ENCODE peak calls at places on chromosomes 2 and 18, in five cellular contexts. J is Peyer's patch, S is breast epithelium, G is PC-9, Y is tibial artery. O is an unnamed sample.

GRCh38 chr2:204665244-204665643 is 120.0 kb downstream of the PARD3B start:
- DNase-seq in S (no peak), J (no peak), Y (no peak), G (peak), O (no peak)

GRCh38 chr2:111139637-111140317 is 19.1 kb downstream of the BCL2L11 start:
- DNase-seq in J (no peak), Y (no peak), S (peak), G (peak), O (no peak)

GRCh38 chr2:169818241-169818640 is 6.5 kb downstream of the METTL5 start:
- DNase-seq in G (no peak), J (no peak), S (no peak), Y (no peak), O (no peak)

GRCh38 chr18:72762505-72763122 is 105.2 kb downstream of the NETO1 start:
- DNase-seq in G (peak), Y (no peak), S (no peak), J (no peak), O (no peak)

GRCh38 chr2:31089645-31090044 is 48.6 kb downstream of the GALNT14 start:
- DNase-seq in G (no peak), J (no peak), S (no peak), Y (no peak), O (no peak)

GRCh38 chr2:52423111-52423510 is 1344.5 kb upstream of the CHAC2 start:
- DNase-seq in G (no peak), J (no peak), S (no peak), Y (no peak), O (no peak)

GRCh38 chr2:241850544-241851324 is 8.0 kb downstream of the PDCD1 start:
- DNase-seq in Y (no peak), G (peak), J (peak), S (no peak), O (no peak)

GRCh38 chr2:152336103-152336853 is 1.3 kb downstream of the FMNL2 start:
- DNase-seq in G (peak), Y (peak), S (peak), J (peak), O (no peak)

GRCh38 chr18:39841133-39842041 is 2113.6 kb upstream of the PIK3C3 start:
- DNase-seq in Y (peak), J (peak), S (peak), G (peak), O (no peak)
- TF ChIP-seq CTCF in Y (no peak), J (peak), S (no peak), G (no peak), O (no peak)

DNA sequence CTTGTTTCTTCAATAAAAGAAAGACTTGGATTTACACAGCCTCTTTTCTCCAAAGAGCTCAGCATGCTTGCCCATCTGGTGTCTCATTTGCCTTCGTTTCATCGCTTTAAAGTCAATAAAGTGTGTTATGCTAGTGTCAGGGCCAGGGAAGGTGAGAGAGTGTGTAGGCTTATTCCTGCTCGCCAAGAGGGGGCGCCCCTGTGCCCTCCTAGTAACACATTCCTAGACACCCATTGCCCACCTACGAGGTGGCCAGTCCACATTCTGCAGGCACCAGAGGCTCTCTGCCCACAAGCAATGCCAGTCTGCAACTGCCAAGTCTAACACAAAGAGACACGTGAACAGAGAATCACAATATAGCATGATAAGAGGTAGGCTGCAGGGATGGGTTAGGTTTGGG is 39.4 kb upstream of the DAPL1 start:
- DNase-seq in Y (no peak), G (no peak), S (no peak), J (no peak), O (no peak)
- TF ChIP-seq CTCF in Y (no peak), G (no peak), S (no peak), J (no peak), O (peak)

DNA sequence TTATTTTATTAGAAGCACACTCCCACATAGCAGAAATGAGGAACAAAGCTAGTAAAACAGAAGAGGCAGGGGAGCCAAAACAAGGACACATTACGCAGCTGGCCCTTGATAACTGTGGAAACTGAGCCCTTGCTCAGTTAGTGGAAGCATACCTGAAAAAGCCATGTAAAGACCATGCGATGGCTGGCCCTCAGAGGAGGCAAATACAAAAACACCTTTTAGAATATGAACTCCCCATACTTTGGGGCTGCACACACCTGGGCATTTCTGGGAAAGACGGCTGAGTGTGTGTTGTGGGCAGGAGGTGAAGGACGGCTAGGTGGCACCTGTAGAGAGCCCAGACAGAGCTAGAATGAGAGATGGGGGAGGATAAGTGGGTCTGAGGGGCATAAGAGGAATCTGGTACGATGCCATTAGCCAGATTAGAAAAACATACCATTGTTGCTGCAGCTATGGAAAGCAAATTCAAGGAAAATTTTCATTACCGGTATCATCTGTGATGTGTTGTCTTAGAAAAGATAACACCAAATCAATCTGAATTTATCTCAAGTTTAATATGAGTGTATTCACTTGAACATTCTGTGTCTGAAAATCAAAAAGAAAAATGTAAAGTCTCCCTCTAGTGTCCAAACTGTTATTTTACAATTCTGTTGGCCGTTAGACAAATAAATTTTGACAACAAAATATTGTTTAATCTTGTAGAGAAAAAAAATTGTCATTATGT is 45.2 kb upstream of the SULT1C3 start:
- DNase-seq in J (no peak), G (no peak), Y (no peak), S (no peak), O (no peak)
- TF ChIP-seq CTCF in J (peak), G (peak), Y (no peak), S (no peak), O (peak)

GRCh38 chr18:61901334-61901986 is 8.7 kb upstream of the RNF152 start:
- DNase-seq in Y (peak), G (peak), J (peak), S (no peak), O (no peak)
- TF ChIP-seq CTCF in Y (peak), G (peak), J (peak), S (peak), O (peak)

GRCh38 chr2:119823734-119824334 is 64.1 kb downstream of the PTPN4 start:
- DNase-seq in J (peak), Y (no peak), S (no peak), G (no peak), O (no peak)
- TF ChIP-seq CTCF in J (peak), Y (peak), S (no peak), G (peak), O (peak)

GRCh38 chr2:112585400-112585799 is 991 bp downstream of the CHCHD5 start:
- DNase-seq in J (no peak), G (no peak), S (no peak), Y (no peak), O (no peak)

GRCh38 chr2:112585873-112586477 is 1.6 kb downstream of the CHCHD5 start:
- DNase-seq in J (no peak), S (no peak), G (no peak), Y (no peak), O (no peak)

GRCh38 chr2:112583497-112584133 is 794 bp upstream of the CHCHD5 start:
- DNase-seq in G (no peak), J (no peak), S (no peak), Y (no peak), O (no peak)

GRCh38 chr2:112584891-112585250 is 462 bp downstream of the CHCHD5 start:
- DNase-seq in J (no peak), S (no peak), G (no peak), Y (no peak), O (no peak)

GRCh38 chr2:112584134-112584890 is at the start of gene CHCHD5:
- DNase-seq in G (peak), J (peak), S (peak), Y (peak), O (peak)
- TF ChIP-seq CTCF in G (no peak), J (no peak), S (peak), Y (peak), O (no peak)

GRCh38 chr2:96679843-96680242 is 37.3 kb downstream of the FER1L5 start:
- DNase-seq in Y (no peak), S (no peak), J (no peak), G (no peak), O (no peak)
- TF ChIP-seq CTCF in Y (no peak), S (peak), J (no peak), G (no peak), O (no peak)

DNA sequence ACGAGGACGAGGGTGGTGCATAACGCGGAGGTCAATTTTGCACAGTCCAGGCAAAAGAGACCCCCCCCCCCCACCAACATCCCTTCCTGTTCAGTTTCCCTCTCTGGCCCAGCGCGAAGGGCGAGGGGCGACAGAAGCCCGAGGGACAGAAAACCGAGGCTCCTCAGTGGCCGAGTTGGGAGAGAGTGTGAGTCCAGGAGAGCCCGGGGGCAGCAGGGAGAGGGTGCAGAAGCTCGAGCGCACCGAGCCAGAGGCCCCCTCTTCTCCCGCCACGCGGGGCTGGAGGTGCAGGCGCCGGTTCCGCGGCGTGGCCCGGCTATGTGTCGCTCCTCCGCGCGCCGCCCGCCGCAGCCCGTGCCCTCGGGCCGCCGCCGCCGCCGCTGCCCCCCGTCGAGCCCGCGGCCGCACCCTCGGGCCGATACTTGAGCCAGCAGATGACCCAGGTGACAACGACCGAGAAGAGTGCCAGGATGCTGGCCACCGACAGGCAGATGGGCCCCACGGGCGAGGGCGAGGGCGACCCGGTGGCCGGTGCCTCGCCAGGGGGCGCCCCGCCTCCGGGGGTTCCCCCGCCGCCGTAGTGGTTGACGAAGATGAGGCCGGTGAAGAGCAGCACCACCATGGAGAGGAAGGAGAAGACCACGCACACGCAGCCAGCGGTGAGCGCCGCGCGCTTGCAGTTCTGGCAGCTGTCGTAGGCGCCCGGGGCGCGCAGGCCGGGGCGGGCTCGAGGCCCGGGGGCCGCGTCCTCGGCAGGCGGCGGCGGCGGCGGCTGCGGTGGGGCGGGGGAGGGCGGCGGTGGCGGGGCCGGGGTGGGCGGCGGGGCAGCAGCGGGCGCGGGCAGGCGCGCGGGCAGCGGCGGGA is 20.1 kb upstream of the PAX3 start:
- DNase-seq in S (no peak), J (peak), G (peak), Y (no peak), O (no peak)
- TF ChIP-seq CTCF in S (no peak), J (peak), G (peak), Y (no peak), O (no peak)

GRCh38 chr2:104976603-104977120 is 61.2 kb upstream of the MRPS9 start:
- DNase-seq in J (peak), G (no peak), S (no peak), Y (no peak), O (no peak)
- TF ChIP-seq CTCF in J (peak), G (no peak), S (no peak), Y (no peak), O (peak)

GRCh38 chr2:239104800-239105199 is 256.9 kb downstream of the TWIST2 start:
- DNase-seq in J (no peak), S (no peak), G (no peak), Y (no peak), O (no peak)

GRCh38 chr2:239105234-239105633 is 257.3 kb downstream of the TWIST2 start:
- DNase-seq in J (no peak), Y (no peak), G (no peak), S (no peak), O (no peak)

GRCh38 chr2:239107936-239108335 is 260.1 kb downstream of the TWIST2 start:
- DNase-seq in S (no peak), J (no peak), G (no peak), Y (no peak), O (no peak)

GRCh38 chr2:239106971-239107370 is 259.1 kb downstream of the TWIST2 start:
- DNase-seq in G (no peak), S (no peak), Y (no peak), J (no peak), O (no peak)

GRCh38 chr2:239106314-239106908 is 258.5 kb downstream of the TWIST2 start:
- DNase-seq in J (no peak), S (no peak), Y (no peak), G (peak), O (no peak)
- TF ChIP-seq CTCF in J (peak), S (no peak), Y (peak), G (peak), O (no peak)

O was measured in CD14-positive monocyte.